ENCODE peak calls at places on chromosomes 13 and 19, in nine cellular contexts. W is neural progenitor cell, V is mesendoderm, P is ascending aorta, B is HepG2, Z is stomach, J is lower lobe of right lung, F is thyroid gland, A is SJSA1. T is an unnamed sample.

GRCh38 chr19:56155124-56155687 is 14.1 kb downstream of the ZNF444 start:
- DNase-seq in W (peak; percentile 62), J (no peak), Z (no peak), B (no peak), V (peak; percentile 70), A (no peak), F (no peak), P (no peak), T (no peak)

GRCh38 chr13:50200562-50200961 is 185.3 kb downstream of the KCNRG start:
- DNase-seq in A (no peak), V (no peak), F (no peak), W (no peak), P (no peak), Z (no peak), B (no peak), J (no peak), T (no peak)

GRCh38 chr19:54172764-54173699 is at the start of gene TMC4:
- DNase-seq in F (peak; percentile 85), P (no peak), Z (peak; percentile 88), B (no peak), W (no peak), J (peak; percentile 85), A (no peak), V (peak; percentile 92), T (peak; percentile 96)

GRCh38 chr13:110121312-110122083 is 185.5 kb downstream of the COL4A1 start:
- DNase-seq in W (no peak), J (no peak), P (no peak), F (no peak), B (no peak), A (no peak), Z (no peak), V (no peak), T (no peak)

GRCh38 chr19:46764817-46765291 is 18.6 kb upstream of the STRN4 start:
- DNase-seq in V (no peak), F (no peak), A (no peak), J (no peak), W (no peak), B (peak; percentile 92), P (no peak), Z (no peak), T (peak; percentile 77)

GRCh38 chr13:25541434-25542123 is 169.8 kb downstream of the ATP8A2 start:
- DNase-seq in A (no peak), J (no peak), B (no peak), Z (no peak), W (no peak), F (no peak), V (no peak), P (no peak), T (no peak)

GRCh38 chr19:33456076-33456844 is 65.3 kb downstream of the PEPD start:
- DNase-seq in Z (no peak), V (no peak), B (no peak), P (no peak), W (no peak), A (no peak), F (no peak), J (peak; percentile 36), T (no peak)

GRCh38 chr13:46053162-46054012 is 841 bp upstream of the ZC3H13 start:
- DNase-seq in V (no peak), A (peak; percentile 3), P (no peak), Z (no peak), B (no peak), W (peak; percentile 25), J (no peak), F (no peak), T (no peak)

GRCh38 chr13:107649071-107649470 is 566.3 kb downstream of the LIG4 start:
- DNase-seq in A (no peak), V (no peak), W (no peak), P (no peak), Z (no peak), B (no peak), J (no peak), F (no peak), T (no peak)

GRCh38 chr19:52570005-52570861 is at the start of gene ZNF701:
- DNase-seq in V (peak; percentile 98), J (peak; percentile 97), F (peak; percentile 97), W (peak; percentile 95), B (peak; percentile 72), A (peak; percentile 96), Z (peak; percentile 97), P (peak; percentile 98), T (peak; percentile 97)

GRCh38 chr13:75910591-75910990 is 274.5 kb downstream of the LMO7 start:
- DNase-seq in F (no peak), Z (no peak), V (no peak), W (no peak), P (no peak), B (no peak), A (no peak), J (no peak), T (no peak)

GRCh38 chr13:41465215-41465907 is 8.0 kb downstream of the RGCC start:
- DNase-seq in V (no peak), F (peak; percentile 21), B (no peak), W (no peak), Z (peak; percentile 52), J (peak; percentile 71), P (peak; percentile 85), A (no peak), T (no peak)

DNA sequence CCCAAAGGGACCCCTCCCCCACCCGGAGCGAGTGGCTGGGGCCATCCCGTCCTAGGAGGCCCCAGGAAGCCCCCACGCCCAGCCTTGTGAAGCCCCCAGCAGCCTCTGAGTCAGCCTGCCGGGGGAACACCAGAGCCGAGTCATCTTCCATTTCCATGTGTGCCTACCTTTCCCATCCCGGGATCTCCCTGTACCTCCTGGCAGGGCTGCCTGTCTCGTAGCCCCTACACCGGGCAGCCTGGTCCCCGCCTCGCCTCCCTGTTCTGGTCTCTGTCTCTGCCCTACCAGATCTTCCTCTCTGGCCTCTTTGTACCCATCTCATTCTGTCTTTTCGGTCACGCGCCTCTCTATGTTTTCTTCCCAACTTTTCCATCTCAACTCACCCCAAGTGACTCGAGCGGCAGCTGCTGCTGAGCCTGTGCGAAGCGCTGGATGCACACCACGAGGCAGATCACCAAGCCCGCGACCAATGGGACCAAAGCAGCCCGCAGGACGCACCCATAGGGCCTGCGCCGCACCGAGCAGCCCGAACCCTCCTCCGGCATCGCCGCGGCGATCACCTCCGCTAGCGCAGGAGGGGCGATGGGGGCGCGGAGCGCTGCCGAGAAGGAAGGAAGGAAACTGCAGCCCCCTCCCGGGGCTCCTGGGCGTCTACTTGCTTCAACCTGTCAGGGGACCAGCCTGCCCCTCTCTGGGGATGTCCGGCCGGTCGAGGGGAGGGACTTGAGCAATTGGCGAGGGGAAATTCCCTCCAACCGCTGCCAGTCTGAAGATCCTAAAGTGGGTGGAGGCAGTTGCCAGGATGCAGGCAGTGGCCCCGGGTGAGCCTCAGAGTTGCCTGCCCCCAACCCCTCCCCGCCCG is at the start of gene CD70:
- DNase-seq in J (no peak), F (no peak), V (peak; percentile 77), B (no peak), W (peak; percentile 80), P (no peak), Z (no peak), A (peak; percentile 78), T (no peak)
- H3K4me3 ChIP-seq in J (peak within 1 kb of the TSS; percentile 40), F (no peak within 1 kb of the TSS), V (peak within 1 kb of the TSS; percentile 33), B (no peak within 1 kb of the TSS), W (peak within 1 kb of the TSS; percentile 57), P (peak within 1 kb of the TSS; percentile 12), Z (peak within 1 kb of the TSS; percentile 2), A (peak within 1 kb of the TSS; percentile 60), T (no peak within 1 kb of the TSS)

DNA sequence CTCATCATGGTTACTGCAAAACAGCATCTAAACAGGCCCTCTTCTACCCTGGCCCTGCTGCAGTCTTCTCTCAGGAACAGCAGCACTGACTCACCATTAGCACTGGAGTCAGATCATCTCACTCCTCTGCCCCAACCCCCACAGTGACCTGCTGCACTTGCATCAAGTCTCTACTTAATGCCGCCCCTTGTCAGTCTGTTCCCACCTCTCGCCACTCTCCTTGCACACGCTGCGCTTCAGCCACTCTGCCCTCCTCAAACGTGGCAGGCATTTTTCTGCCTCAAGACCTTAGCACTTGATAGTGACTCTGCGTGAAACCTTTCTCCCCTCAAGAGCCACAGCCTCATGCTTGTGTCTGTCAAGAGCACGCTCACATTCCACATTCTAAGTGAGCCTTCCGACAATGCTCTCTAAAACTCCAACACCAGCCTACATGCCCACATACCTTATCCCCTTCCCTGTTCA is 22.1 kb downstream of the MIPEP start:
- DNase-seq in P (no peak), J (no peak), F (peak; percentile 24), Z (no peak), V (peak; percentile 85), B (no peak), A (no peak), W (peak; percentile 18), T (no peak)
- H3K27ac ChIP-seq in P (no peak overlapping the region), J (no peak overlapping the region), F (no peak overlapping the region), Z (no peak overlapping the region), V (no peak overlapping the region), B (no peak overlapping the region), A (no peak overlapping the region), W (no peak overlapping the region), T (no peak overlapping the region)

GRCh38 chr19:4441994-4442845 is 15.4 kb downstream of the UBXN6 start:
- DNase-seq in W (no peak), P (no peak), Z (no peak), F (no peak), J (no peak), V (no peak), A (no peak), B (no peak), T (no peak)

GRCh38 chr19:4444765-4445741 is 12.5 kb downstream of the UBXN6 start:
- DNase-seq in F (no peak), W (no peak), V (no peak), J (no peak), A (no peak), B (no peak), Z (no peak), P (no peak), T (no peak)

GRCh38 chr19:4443966-4444764 is 13.4 kb downstream of the UBXN6 start:
- DNase-seq in B (no peak), J (no peak), V (no peak), P (no peak), Z (no peak), A (no peak), W (no peak), F (no peak), T (peak; percentile 56)

GRCh38 chr19:4443188-4443587 is 14.4 kb downstream of the UBXN6 start:
- DNase-seq in A (no peak), W (no peak), F (no peak), P (no peak), B (no peak), Z (no peak), J (no peak), V (no peak), T (no peak)

GRCh38 chr19:4442846-4443146 is 14.8 kb downstream of the UBXN6 start:
- DNase-seq in A (no peak), F (no peak), V (no peak), J (no peak), Z (no peak), W (no peak), P (no peak), B (no peak), T (no peak)
- H3K36me3 ChIP-seq in A (peaks cover 92% of the 10 kb centered on the region), F (peaks cover 33% of the 10 kb centered on the region), V (peaks cover 21% of the 10 kb centered on the region), J (peaks cover 37% of the 10 kb centered on the region), Z (peaks cover 55% of the 10 kb centered on the region), W (no peaks in the 10 kb centered on the region), P (peaks cover 33% of the 10 kb centered on the region), B (peaks cover 41% of the 10 kb centered on the region), T (peaks cover 32% of the 10 kb centered on the region)

DNA sequence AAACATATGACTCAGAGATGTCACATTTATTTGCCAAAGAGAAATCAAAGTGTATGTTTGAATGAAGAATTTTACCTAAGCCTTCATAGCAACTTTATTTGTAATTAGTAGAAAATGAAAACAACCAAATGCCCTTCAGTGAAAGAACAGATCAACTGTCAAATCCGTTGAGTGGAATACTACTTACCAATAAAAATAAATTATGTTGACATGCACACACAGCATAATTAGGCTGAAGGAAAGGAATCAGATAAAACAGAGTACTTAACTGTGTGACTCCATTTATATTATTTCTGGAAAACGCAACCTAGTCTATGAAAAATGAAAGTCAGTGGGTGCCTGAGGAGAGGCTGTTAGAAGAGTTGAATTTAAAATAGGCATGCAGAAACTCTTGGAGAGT is 1034.6 kb upstream of the PCDH9 start:
- DNase-seq in A (no peak), Z (no peak), P (no peak), W (no peak), J (no peak), B (no peak), V (no peak), F (no peak), T (no peak)
- H3K4me3 ChIP-seq in A (no peak overlapping the region), Z (no peak overlapping the region), P (no peak overlapping the region), W (no peak overlapping the region), J (no peak overlapping the region), B (no peak overlapping the region), V (no peak overlapping the region), F (no peak overlapping the region), T (no peak overlapping the region)

T was measured in pancreas.